ENCODE peak calls at places on chromosomes 7 and 10, in four cellular contexts. J is K562, O is HL-60, X is GM12878. H is an unnamed sample.

GRCh38 chr10:100045592-100045991 is 35.8 kb upstream of the DNMBP start:
- DNase-seq in J (no peak), O (no peak), X (no peak), H (no peak)

GRCh38 chr10:125148021-125148439 is 12.3 kb downstream of the CTBP2 start:
- DNase-seq in J (peak), O (peak), X (no peak), H (no peak)

GRCh38 chr7:146956323-146956722 is 839.7 kb downstream of the CNTNAP2 start:
- DNase-seq in J (no peak), O (no peak), X (no peak), H (no peak)

GRCh38 chr7:153858335-153858734 is 193.9 kb upstream of the DPP6 start:
- DNase-seq in J (no peak), O (no peak), X (no peak), H (no peak)

GRCh38 chr10:3935141-3935540 is 150.1 kb upstream of the KLF6 start:
- DNase-seq in J (no peak), O (no peak), X (peak), H (peak)

GRCh38 chr7:44112231-44112996 is 8.3 kb downstream of the AEBP1 start:
- DNase-seq in J (peak), O (no peak), X (no peak), H (no peak)

GRCh38 chr7:157433628-157434027 is 96.8 kb downstream of the DNAJB6 start:
- DNase-seq in J (no peak), O (no peak), X (no peak), H (no peak)

GRCh38 chr7:134513169-134513752 is 14.1 kb upstream of the AKR1B10 start:
- DNase-seq in J (peak), O (peak), X (peak), H (peak)

GRCh38 chr7:134619627-134620331 is 26.9 kb upstream of the BPGM start:
- DNase-seq in J (no peak), O (no peak), X (no peak), H (no peak)

GRCh38 chr10:27568196-27569175 is 64.4 kb downstream of the RAB18 start:
- DNase-seq in J (no peak), O (peak), X (no peak), H (no peak)

GRCh38 chr7:96649981-96650380 is 59.7 kb downstream of the SEM1 start:
- DNase-seq in J (no peak), O (no peak), X (no peak), H (no peak)

GRCh38 chr10:34297551-34298370 is 517.3 kb downstream of the PARD3 start:
- DNase-seq in J (no peak), O (no peak), X (no peak), H (no peak)

GRCh38 chr7:45920543-45921380 is at the start of gene IGFBP3:
- DNase-seq in J (no peak), O (no peak), X (no peak), H (no peak)

GRCh38 chr10:13712799-13713581 is 126.2 kb downstream of the PRPF18 start:
- DNase-seq in J (peak), O (peak), X (peak), H (no peak)

GRCh38 chr7:5282464-5283316 is at the start of gene SLC29A4:
- DNase-seq in J (peak), O (no peak), X (no peak), H (no peak)

GRCh38 chr7:30556854-30557644 is 37.6 kb upstream of the GARS1 start:
- DNase-seq in J (no peak), O (no peak), X (no peak), H (no peak)

GRCh38 chr7:75993689-75994387 is 557 bp downstream of the TMEM120A start:
- DNase-seq in J (peak), O (no peak), X (no peak), H (peak)

GRCh38 chr10:75111906-75112703 is 649 bp downstream of the SAMD8 start:
- DNase-seq in J (peak), O (peak), X (peak), H (no peak)

GRCh38 chr7:95867309-95867708 is 95.0 kb downstream of the DYNC1I1 start:
- DNase-seq in J (no peak), O (no peak), X (no peak), H (no peak)

GRCh38 chr7:151276651-151277590 is 28.4 kb upstream of the SMARCD3 start:
- DNase-seq in J (peak), O (peak), X (no peak), H (peak)

GRCh38 chr7:37947138-37947839 is 26.8 kb downstream of the EPDR1 start:
- DNase-seq in J (no peak), O (no peak), X (no peak), H (no peak)

GRCh38 chr7:44155191-44156185 is 14.4 kb upstream of the MYL7 start:
- DNase-seq in J (no peak), O (no peak), X (no peak), H (no peak)

GRCh38 chr7:114938785-114939184 is 16.9 kb downstream of the MDFIC start:
- DNase-seq in J (no peak), O (no peak), X (no peak), H (no peak)

GRCh38 chr7:23470290-23471089 is at the start of gene IGF2BP3:
- DNase-seq in J (peak), O (peak), X (peak), H (no peak)

GRCh38 chr7:114986181-114986800 is 64.4 kb downstream of the MDFIC start:
- DNase-seq in J (no peak), O (no peak), X (no peak), H (no peak)

GRCh38 chr10:23314835-23315239 is 29.8 kb downstream of the C10orf67 start:
- DNase-seq in J (peak), O (peak), X (peak), H (peak)

GRCh38 chr10:43336641-43337318 is 34.7 kb upstream of the FXYD4 start:
- DNase-seq in J (no peak), O (no peak), X (no peak), H (no peak)

GRCh38 chr7:157008-157310 is 35.4 kb upstream of the FAM20C start:
- DNase-seq in J (no peak), O (no peak), X (no peak), H (no peak)

GRCh38 chr7:159370-160270 is 32.8 kb upstream of the FAM20C start:
- DNase-seq in J (no peak), O (no peak), X (no peak), H (no peak)

GRCh38 chr7:156111-157007 is 36.0 kb upstream of the FAM20C start:
- DNase-seq in J (no peak), O (no peak), X (no peak), H (no peak)

GRCh38 chr7:158771-159170 is 33.6 kb upstream of the FAM20C start:
- DNase-seq in J (no peak), O (no peak), X (no peak), H (no peak)

GRCh38 chr7:157771-158251 is 34.6 kb upstream of the FAM20C start:
- DNase-seq in J (no peak), O (no peak), X (no peak), H (no peak)
- TF ChIP-seq SPI1 in J (no peak), O (no peak), X (no peak), H (no peak)

GRCh38 chr7:69994218-69994617 is 395.9 kb downstream of the AUTS2 start:
- DNase-seq in J (no peak), O (no peak), X (no peak), H (no peak)
- TF ChIP-seq SPI1 in J (no peak), O (no peak), X (no peak), H (no peak)

DNA sequence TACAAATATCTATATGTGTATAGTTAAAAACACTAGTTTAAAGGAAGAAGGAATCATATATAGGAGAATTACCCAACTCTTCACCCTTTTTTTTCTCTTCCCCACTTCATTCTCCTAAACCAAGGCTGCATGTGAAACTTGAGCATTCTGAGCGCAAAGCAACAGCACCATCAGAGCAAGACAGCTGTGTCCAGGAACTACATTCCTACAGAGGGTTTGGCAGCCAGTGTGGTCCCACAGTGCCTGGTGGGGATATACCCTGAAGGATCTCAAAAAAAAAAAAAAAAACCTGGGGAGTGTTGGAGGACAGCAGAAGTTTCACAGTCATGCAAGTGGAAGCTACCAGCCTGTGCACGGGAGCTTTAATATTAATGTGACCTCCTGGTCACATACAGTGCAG is 310.4 kb downstream of the CTNNA3 start:
- DNase-seq in J (no peak), O (no peak), X (no peak), H (no peak)
- TF ChIP-seq SPI1 in J (no peak), O (no peak), X (no peak), H (no peak)

GRCh38 chr7:129438839-129439640 is 4.8 kb downstream of the STRIP2 start:
- DNase-seq in J (peak), O (no peak), X (no peak), H (no peak)
- TF ChIP-seq SPI1 in J (no peak), O (no peak), X (no peak), H (no peak)

GRCh38 chr7:116018731-116019130 is 11.8 kb downstream of the TFEC start:
- DNase-seq in J (no peak), O (no peak), X (no peak), H (no peak)

GRCh38 chr7:116025098-116025809 is 5.3 kb downstream of the TFEC start:
- DNase-seq in J (no peak), O (peak), X (no peak), H (no peak)

GRCh38 chr7:116021237-116021636 is 9.3 kb downstream of the TFEC start:
- DNase-seq in J (no peak), O (no peak), X (peak), H (no peak)
- TF ChIP-seq SPI1 in J (no peak), O (no peak), X (no peak), H (no peak)

GRCh38 chr7:105756402-105756801 is 120.0 kb downstream of the ATXN7L1 start:
- DNase-seq in J (no peak), O (no peak), X (no peak), H (no peak)

GRCh38 chr7:105760549-105761447 is 115.6 kb downstream of the ATXN7L1 start:
- DNase-seq in J (no peak), O (no peak), X (no peak), H (no peak)

GRCh38 chr7:105765846-105766245 is 110.6 kb downstream of the ATXN7L1 start:
- DNase-seq in J (no peak), O (no peak), X (no peak), H (no peak)

GRCh38 chr7:105764506-105764905 is 111.9 kb downstream of the ATXN7L1 start:
- DNase-seq in J (no peak), O (no peak), X (no peak), H (no peak)

DNA sequence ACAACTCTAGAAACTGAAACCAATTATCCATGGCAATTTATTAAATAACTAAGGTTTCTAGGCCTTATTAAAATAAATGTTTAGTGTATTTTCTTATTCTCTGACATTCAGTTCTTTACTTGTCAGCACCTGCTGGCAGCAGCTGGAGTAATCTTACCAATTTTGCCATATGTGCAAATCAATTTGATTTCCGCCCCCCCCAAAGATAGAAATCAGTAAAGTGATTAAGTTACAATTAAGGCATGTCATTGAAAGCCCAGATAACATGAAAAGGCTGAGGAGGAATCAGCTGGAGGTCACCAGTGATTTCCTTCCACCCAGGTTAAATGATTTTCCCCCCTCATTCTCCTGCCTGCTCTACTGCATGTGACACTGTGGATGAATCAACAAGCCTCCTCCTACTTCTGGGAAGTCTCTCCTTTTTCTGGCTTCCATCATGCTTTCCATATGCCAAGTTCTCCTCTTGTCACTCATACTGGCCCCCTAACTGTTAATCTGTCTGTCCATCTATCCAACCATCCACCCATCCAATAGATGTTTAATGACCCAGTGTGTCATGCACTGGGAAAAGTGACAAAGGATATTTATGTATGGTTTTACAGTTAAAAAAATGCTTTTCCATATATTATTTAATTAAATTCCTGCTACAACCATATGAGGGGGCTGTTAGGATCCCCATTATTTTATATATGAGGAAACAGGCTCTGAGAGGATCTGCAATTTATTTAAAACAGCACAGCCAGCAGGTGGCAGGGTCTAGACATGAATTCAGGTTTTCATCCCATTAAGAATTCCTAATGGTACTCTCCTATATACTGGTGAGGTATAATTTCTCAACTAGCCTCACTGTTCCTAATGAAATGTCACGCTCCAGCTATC is 116.5 kb downstream of the ATXN7L1 start:
- DNase-seq in J (peak), O (no peak), X (no peak), H (no peak)
- TF ChIP-seq SPI1 in J (no peak), O (no peak), X (no peak), H (no peak)

GRCh38 chr10:111148440-111148839 is 71.6 kb downstream of the ADRA2A start:
- DNase-seq in J (no peak), O (no peak), X (no peak), H (no peak)
- TF ChIP-seq SPI1 in J (no peak), O (no peak), X (no peak), H (no peak)

GRCh38 chr10:69146756-69147155 is 22.8 kb downstream of the VPS26A start:
- DNase-seq in J (peak), O (no peak), X (no peak), H (no peak)
- TF ChIP-seq SPI1 in J (no peak), O (no peak), X (no peak), H (no peak)

H was measured in GM12891.